ENCODE peak calls at places on chromosome 1, in four cellular contexts. R, J, A and B are unnamed samples.

GRCh38 chr1:207454046-207454964 is at the start of gene CR2:
- DNase-seq in R (peak; percentile 16), J (peak; percentile 28), A (peak; percentile 66), B (no peak)

GRCh38 chr1:223077434-223077833 is 65.6 kb downstream of the TLR5 start:
- DNase-seq in R (peak; percentile 56), J (no peak), A (no peak), B (peak; percentile 32)

GRCh38 chr1:52238474-52238873 is 96.6 kb downstream of the ZFYVE9 start:
- DNase-seq in A (no peak), R (no peak), J (no peak), B (no peak)

GRCh38 chr1:35894183-35894582 is 11.2 kb downstream of the AGO1 start:
- DNase-seq in J (no peak), R (no peak), A (no peak), B (no peak)

GRCh38 chr1:40636777-40637176 is 28.7 kb downstream of the RIMS3 start:
- DNase-seq in J (no peak), R (no peak), A (no peak), B (no peak)

GRCh38 chr1:185857447-185857846 is 123.3 kb downstream of the HMCN1 start:
- DNase-seq in A (no peak), J (no peak), R (no peak), B (peak; percentile 52)

GRCh38 chr1:156705918-156706646 is 699 bp upstream of the CRABP2 start:
- DNase-seq in A (peak; percentile 77), J (peak; percentile 76), R (peak; percentile 60), B (peak; percentile 93)

GRCh38 chr1:162384601-162385279 is 3.2 kb downstream of the C1orf226 start:
- DNase-seq in A (no peak), R (no peak), J (no peak), B (no peak)

GRCh38 chr1:37479255-37480124 is 5.1 kb downstream of the ZC3H12A start:
- DNase-seq in J (peak; percentile 88), R (peak; percentile 71), A (no peak), B (no peak)